ENCODE peak calls at places on chromosomes 16 and 17, in nine cellular contexts. U is H7; B is NCI-H1105; X is stimulated activated CD8-positive, alpha-beta memory T cell treated with anti-CD3 and anti-CD28 coated beads, Interleukin-4, amount 100 ng/mL, for 1 hour; F is globus pallidus; R is NCI-H1092; S is small intestine; G is endothelial cell of umbilical vein; Z is cortex of kidney. L is an unnamed sample.

GRCh38 chr16:29826342-29826695 is 6.1 kb downstream of the MVP start:
- DNase-seq in X (no peak), F (no peak), S (peak), G (no peak), Z (no peak), U (no peak), B (no peak), R (no peak), L (no peak)

GRCh38 chr16:27365142-27366089 is 36.6 kb upstream of the IL21R start:
- DNase-seq in X (no peak), S (no peak), U (no peak), Z (no peak), F (no peak), B (no peak), R (no peak), G (peak), L (no peak)

GRCh38 chr16:31427441-31428276 is 501 bp downstream of the COX6A2 start:
- DNase-seq in S (peak), U (peak), B (no peak), G (peak), F (peak), R (peak), Z (no peak), X (peak), L (peak)

GRCh38 chr16:85536073-85536410 is 77.1 kb upstream of the GSE1 start:
- DNase-seq in U (no peak), X (no peak), S (peak), B (no peak), R (no peak), Z (no peak), F (no peak), G (peak), L (peak)

GRCh38 chr17:17462048-17462824 is 14.6 kb upstream of the MED9 start:
- DNase-seq in X (no peak), R (no peak), Z (no peak), U (no peak), S (peak), F (no peak), G (no peak), B (no peak), L (no peak)

GRCh38 chr16:54342001-54342776 is 55.6 kb upstream of the IRX3 start:
- DNase-seq in F (no peak), U (no peak), R (no peak), S (no peak), Z (no peak), X (no peak), B (no peak), G (no peak), L (peak)

GRCh38 chr17:44105483-44105882 is 18.0 kb downstream of the HDAC5 start:
- DNase-seq in B (peak), Z (no peak), G (no peak), R (peak), X (no peak), S (no peak), U (no peak), F (no peak), L (no peak)

GRCh38 chr17:28469376-28469775 is 4.1 kb upstream of the SLC13A2 start:
- DNase-seq in F (no peak), B (no peak), R (no peak), X (no peak), Z (no peak), G (no peak), U (no peak), S (no peak), L (peak)

GRCh38 chr17:38748329-38749221 is at the start of gene PCGF2:
- DNase-seq in B (peak), U (peak), R (peak), F (no peak), Z (no peak), G (peak), S (peak), X (no peak), L (peak)

GRCh38 chr17:82902972-82903874 is 63.4 kb upstream of the ZNF750 start:
- DNase-seq in G (no peak), X (no peak), R (no peak), Z (no peak), B (no peak), S (no peak), U (no peak), F (no peak), L (no peak)

GRCh38 chr16:29806096-29806579 is at the start of gene MAZ:
- DNase-seq in F (peak), B (no peak), R (peak), U (no peak), S (no peak), G (no peak), X (no peak), Z (no peak), L (no peak)

GRCh38 chr17:39328815-39329214 is 72.6 kb downstream of the FBXL20 start:
- DNase-seq in R (no peak), U (no peak), F (no peak), Z (no peak), B (no peak), S (no peak), X (no peak), G (no peak), L (no peak)

GRCh38 chr17:4969551-4970231 is 2.1 kb upstream of the SPAG7 start:
- DNase-seq in F (no peak), G (no peak), X (no peak), R (no peak), S (no peak), U (no peak), Z (no peak), B (no peak), L (peak)

GRCh38 chr16:82999711-83000110 is 372.9 kb downstream of the CDH13 start:
- DNase-seq in Z (no peak), G (no peak), S (no peak), U (no peak), X (no peak), F (no peak), R (no peak), B (no peak), L (no peak)

GRCh38 chr17:48001187-48001586 is 30.3 kb downstream of the CDK5RAP3 start:
- DNase-seq in F (no peak), U (no peak), X (no peak), G (no peak), B (no peak), S (no peak), Z (no peak), R (no peak), L (no peak)

GRCh38 chr17:74380086-74380958 is 13.0 kb downstream of the GPR142 start:
- DNase-seq in U (peak), G (no peak), Z (no peak), R (no peak), S (peak), B (no peak), X (no peak), F (no peak), L (no peak)

GRCh38 chr17:17509601-17510425 is 13.6 kb upstream of the RASD1 start:
- DNase-seq in F (no peak), G (no peak), X (no peak), S (no peak), R (no peak), Z (no peak), U (no peak), B (no peak), L (no peak)

GRCh38 chr16:75695708-75696107 is 5.6 kb downstream of the DUXB start:
- DNase-seq in S (peak), G (no peak), Z (no peak), X (no peak), U (peak), B (no peak), R (no peak), F (no peak), L (no peak)

GRCh38 chr16:62903961-62904502 is 867.8 kb upstream of the CDH8 start:
- DNase-seq in F (no peak), B (no peak), Z (no peak), S (no peak), U (no peak), G (no peak), R (no peak), X (no peak), L (no peak)

GRCh38 chr17:39598047-39598481 is 9.7 kb downstream of the NEUROD2 start:
- DNase-seq in S (no peak), U (peak), Z (no peak), X (no peak), G (no peak), B (no peak), F (no peak), R (no peak), L (no peak)

GRCh38 chr17:16178836-16179235 is 36.5 kb downstream of the NCOR1 start:
- DNase-seq in U (no peak), B (no peak), Z (no peak), F (no peak), G (no peak), R (no peak), S (no peak), X (no peak), L (no peak)

GRCh38 chr17:28641579-28641978 is 3.4 kb downstream of the BLTP2 start:
- DNase-seq in Z (no peak), S (peak), X (no peak), G (no peak), B (no peak), U (no peak), F (no peak), R (no peak), L (no peak)

GRCh38 chr16:31295206-31295605 is 35.4 kb downstream of the ITGAM start:
- DNase-seq in U (no peak), F (no peak), S (no peak), Z (no peak), R (no peak), G (no peak), B (no peak), X (no peak), L (no peak)

GRCh38 chr17:82859431-82860403 is 19.9 kb upstream of the ZNF750 start:
- DNase-seq in X (no peak), U (peak), R (no peak), Z (no peak), S (peak), G (peak), F (no peak), B (no peak), L (no peak)

GRCh38 chr16:84451781-84452180 is 52.7 kb downstream of the MEAK7 start:
- DNase-seq in F (no peak), B (no peak), G (no peak), U (no peak), S (no peak), X (no peak), Z (no peak), R (no peak), L (peak)

GRCh38 chr16:65117701-65118448 is 4.0 kb downstream of the CDH11 start:
- DNase-seq in B (peak), X (no peak), F (peak), R (peak), G (peak), Z (no peak), U (peak), S (peak), L (peak)

GRCh38 chr17:27807567-27808470 is 7.5 kb upstream of the NOS2 start:
- DNase-seq in R (peak), Z (no peak), B (no peak), F (no peak), U (no peak), G (no peak), X (peak), S (peak), L (no peak)

GRCh38 chr17:38465420-38466345 is 37.4 kb downstream of the ARHGAP23 start:
- DNase-seq in U (peak), Z (no peak), F (no peak), X (no peak), G (no peak), S (no peak), R (no peak), B (no peak), L (peak)

GRCh38 chr17:72399608-72400487 is 279.0 kb downstream of the SOX9 start:
- DNase-seq in X (no peak), B (no peak), F (no peak), U (no peak), R (no peak), Z (no peak), S (peak), G (no peak), L (no peak)

GRCh38 chr16:81740163-81740562 is 38.9 kb upstream of the PLCG2 start:
- DNase-seq in F (no peak), G (no peak), B (no peak), R (no peak), S (no peak), Z (no peak), U (peak), X (no peak), L (no peak)

GRCh38 chr17:76019830-76020467 is 7.2 kb downstream of the EVPL start:
- DNase-seq in B (no peak), G (no peak), X (no peak), Z (no peak), U (peak), F (no peak), S (no peak), R (no peak), L (no peak)

GRCh38 chr17:16001498-16001897 is 1.9 kb downstream of the TTC19 start:
- DNase-seq in U (no peak), Z (no peak), R (no peak), S (no peak), X (no peak), G (no peak), B (no peak), F (no peak), L (no peak)

GRCh38 chr17:61598014-61598413 is 7.0 kb upstream of the NACA2 start:
- DNase-seq in X (no peak), G (no peak), R (no peak), U (no peak), S (no peak), Z (no peak), F (no peak), B (no peak), L (no peak)

GRCh38 chr17:44501866-44502265 is 1.3 kb downstream of the GPATCH8 start:
- DNase-seq in R (no peak), S (peak), X (no peak), F (no peak), B (no peak), Z (no peak), G (peak), U (no peak), L (no peak)